ENCODE peak calls at places on chromosomes 1 and 21, in six cellular contexts. U, J, Y, N, R and P are unnamed samples.

GRCh38 chr1:150148834-150149489 is 754 bp upstream of the PLEKHO1 start:
- DNase-seq in U (no peak), J (no peak), Y (no peak), N (peak), R (no peak), P (no peak)

GRCh38 chr1:180515364-180515763 is 13.0 kb upstream of the ACBD6 start:
- DNase-seq in U (no peak), J (no peak), Y (no peak), N (no peak), R (no peak), P (no peak)

GRCh38 chr1:189149547-189150375 is 1327.9 kb downstream of the BRINP3 start:
- DNase-seq in U (peak), J (no peak), Y (peak), N (no peak), R (peak), P (no peak)

GRCh38 chr1:216750031-216750627 is 26.9 kb upstream of the ESRRG start:
- DNase-seq in U (peak), J (peak), Y (peak), N (peak), R (peak), P (peak)

GRCh38 chr1:6171546-6172124 is 8.5 kb downstream of the CHD5 start:
- DNase-seq in U (peak), J (no peak), Y (no peak), N (no peak), R (no peak), P (no peak)

GRCh38 chr21:25329227-25329626 is 278.1 kb downstream of the MRPL39 start:
- DNase-seq in U (no peak), J (peak), Y (no peak), N (no peak), R (no peak), P (no peak)

GRCh38 chr1:185045793-185046441 is 559 bp downstream of the RNF2 start:
- DNase-seq in U (peak), J (peak), Y (no peak), N (peak), R (peak), P (peak)

GRCh38 chr1:87171199-87171598 is 157.5 kb upstream of the LMO4 start:
- DNase-seq in U (no peak), J (no peak), Y (no peak), N (no peak), R (no peak), P (no peak)

GRCh38 chr1:87129038-87129437 is 199.6 kb upstream of the LMO4 start:
- DNase-seq in U (no peak), J (no peak), Y (no peak), N (no peak), R (no peak), P (no peak)

GRCh38 chr1:70990460-70991253 is 57.0 kb downstream of the PTGER3 start:
- DNase-seq in U (no peak), J (no peak), Y (no peak), N (no peak), R (no peak), P (no peak)

GRCh38 chr1:171935664-171936063 is 94.4 kb downstream of the DNM3 start:
- DNase-seq in U (no peak), J (no peak), Y (no peak), N (no peak), R (no peak), P (no peak)
- H2BK5ac ChIP-seq in U (no peak), J (no peak), Y (no peak), N (no peak), R (no peak), P (no peak)

DNA sequence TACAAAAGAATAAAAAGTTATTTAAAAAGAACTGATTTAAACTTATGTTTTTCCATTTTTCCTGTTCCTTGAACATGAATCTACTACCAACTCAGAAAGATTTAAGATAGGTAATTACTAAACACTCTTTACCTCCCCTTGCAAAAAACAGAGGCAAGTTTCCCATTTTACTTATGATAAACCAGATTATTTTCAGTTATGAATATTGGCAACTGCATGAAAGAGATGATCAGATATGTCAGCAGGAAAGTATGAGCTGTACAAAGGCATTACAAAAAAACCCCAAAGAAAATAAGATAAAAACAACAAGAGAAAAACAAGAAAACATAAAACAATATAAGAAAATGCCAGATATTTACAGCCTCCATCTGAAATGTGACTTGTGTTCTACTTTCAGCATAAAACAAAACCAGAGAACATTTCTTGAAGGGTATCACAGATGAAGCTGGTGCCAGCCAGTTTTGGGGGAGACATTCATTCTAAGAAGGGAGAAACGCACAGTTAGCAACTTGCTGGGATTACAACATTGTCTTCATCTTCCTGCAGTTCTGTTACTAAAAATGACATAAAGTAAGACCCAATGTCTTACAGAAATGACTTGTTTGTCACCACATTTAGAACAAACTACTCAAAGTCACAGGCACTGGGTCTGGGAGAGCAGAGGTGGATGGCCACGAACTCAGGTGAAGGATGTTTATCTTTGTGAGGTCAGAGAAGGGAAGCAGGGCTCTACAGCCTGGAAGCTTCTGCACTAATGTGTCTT is 19.1 kb downstream of the ZC3H12A start:
- DNase-seq in U (no peak), J (no peak), Y (no peak), N (no peak), R (no peak), P (no peak)
- H3K14ac ChIP-seq in U (no peak), J (no peak), Y (no peak), N (no peak), R (no peak), P (no peak)

GRCh38 chr21:15422761-15423160 is 307.0 kb upstream of the USP25 start:
- DNase-seq in U (no peak), J (peak), Y (no peak), N (no peak), R (no peak), P (no peak)
- H2BK5ac ChIP-seq in U (no peak), J (no peak), Y (peak), N (no peak), R (no peak), P (no peak)

GRCh38 chr1:47785118-47785517 is 212.1 kb downstream of the TRABD2B start:
- DNase-seq in U (no peak), J (no peak), Y (no peak), N (no peak), R (no peak), P (no peak)
- H3K14ac ChIP-seq in U (no peak), J (no peak), Y (no peak), N (no peak), R (no peak), P (no peak)

GRCh38 chr1:1422465-1423244 is 1.6 kb upstream of the ANKRD65 start:
- DNase-seq in U (peak), J (peak), Y (no peak), N (peak), R (peak), P (no peak)
- H2BK5ac ChIP-seq in U (no peak), J (no peak), Y (peak), N (no peak), R (peak), P (no peak)

DNA sequence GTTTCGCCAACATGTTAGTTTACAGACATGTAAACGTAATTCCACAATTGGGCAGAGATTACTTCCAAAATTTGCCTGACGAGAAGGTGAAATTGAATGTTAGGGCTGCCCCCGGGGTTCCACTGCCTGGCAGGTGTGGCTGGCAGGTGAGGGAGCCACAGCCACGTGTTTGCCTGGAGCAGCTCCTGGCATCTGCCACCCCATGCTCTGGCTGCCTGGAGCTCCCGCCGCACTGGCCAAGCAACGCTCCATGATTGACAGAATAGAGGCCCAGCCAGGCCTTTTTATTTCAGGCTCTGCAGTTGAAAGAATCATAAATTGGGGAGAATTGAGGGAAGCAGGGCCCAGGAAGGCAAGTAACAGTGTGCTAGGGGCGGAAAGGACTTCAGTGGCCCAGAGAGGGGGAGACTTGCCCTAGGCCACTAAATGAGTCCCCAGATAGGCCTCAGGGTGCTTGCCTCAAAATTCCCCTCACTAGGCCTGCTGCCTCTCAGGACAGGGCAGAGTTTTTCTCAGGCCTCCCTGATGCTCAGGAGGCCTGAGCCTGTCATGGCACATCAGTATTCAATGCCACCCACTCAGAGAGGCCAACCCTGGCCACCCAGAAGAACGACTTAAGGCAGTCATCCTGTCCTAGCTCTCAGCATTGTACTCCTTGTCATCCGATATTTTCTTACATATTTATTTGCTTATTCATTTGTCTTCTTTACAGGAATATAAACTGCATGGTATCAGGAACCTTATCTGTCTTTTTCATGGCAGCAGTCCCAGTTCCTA is 16.7 kb upstream of the S1PR1 start:
- DNase-seq in U (no peak), J (no peak), Y (no peak), N (no peak), R (no peak), P (no peak)
- H3K14ac ChIP-seq in U (no peak), J (no peak), Y (no peak), N (no peak), R (no peak), P (no peak)

DNA sequence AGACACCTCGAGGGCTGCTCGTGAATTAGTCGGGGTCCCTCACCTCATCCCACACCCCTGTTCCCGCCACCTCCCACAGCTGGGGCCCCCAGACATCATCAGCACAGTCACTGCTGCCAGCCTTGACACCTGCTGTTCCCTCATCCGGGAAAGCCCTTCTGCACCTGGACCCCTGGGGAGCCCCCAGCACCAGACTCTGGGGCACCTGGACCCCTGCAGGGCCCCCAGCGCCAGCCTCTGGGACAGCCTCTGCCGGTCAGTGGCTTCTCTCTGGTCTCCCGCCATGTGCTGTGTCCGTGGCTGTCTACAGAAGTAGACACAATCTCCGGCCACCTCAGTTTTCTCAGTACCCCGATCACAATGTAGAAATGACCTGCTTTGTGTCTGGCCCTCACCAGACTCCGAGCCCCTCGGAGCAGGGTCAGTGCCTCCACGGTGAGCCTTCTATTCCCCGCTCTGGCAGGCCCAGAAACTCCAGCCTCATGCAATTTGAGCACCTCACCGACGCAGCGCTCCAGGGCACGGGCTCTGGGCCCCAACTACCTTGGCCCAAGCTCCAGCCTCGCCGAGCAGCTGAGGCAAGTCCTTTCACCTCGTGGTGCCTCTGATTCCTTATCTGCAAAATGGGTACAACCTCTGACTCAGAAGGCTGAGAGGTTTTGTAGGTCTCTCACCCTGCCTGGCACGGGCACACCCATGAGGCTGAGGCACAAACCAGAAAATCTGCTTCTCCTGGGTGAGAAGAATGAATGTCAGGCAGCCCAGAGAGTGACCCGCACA is 84.7 kb downstream of the RIPK4 start:
- DNase-seq in U (no peak), J (no peak), Y (no peak), N (no peak), R (no peak), P (no peak)
- H2BK5ac ChIP-seq in U (no peak), J (no peak), Y (no peak), N (no peak), R (no peak), P (no peak)